ENCODE peak calls at places on chromosomes 3 and 15, in five cellular contexts. One of them, this sample, is unnamed.

GRCh38 chr3:51971350-51971749 is 2.5 kb downstream of the ABHD14B start:
- DNase-seq in H1: no peak
- DNase-seq in GM12878: no peak
- DNase-seq in HepG2: no peak
- DNase-seq in HCT116: no peak
- DNase-seq in this sample: no peak

GRCh38 chr3:34077796-34078195 is 279.4 kb downstream of the PDCD6IP start:
- DNase-seq in GM12878: peak; percentile 71
- DNase-seq in H1: no peak
- DNase-seq in HepG2: no peak
- DNase-seq in HCT116: no peak
- DNase-seq in this sample: no peak

GRCh38 chr3:71402280-71402679 is 181.2 kb downstream of the FOXP1 start:
- DNase-seq in HCT116: no peak
- DNase-seq in GM12878: no peak
- DNase-seq in HepG2: no peak
- DNase-seq in H1: no peak
- DNase-seq in this sample: no peak

GRCh38 chr15:63083046-63083445 is 38.6 kb upstream of the LACTB start:
- DNase-seq in HCT116: no peak
- DNase-seq in HepG2: no peak
- DNase-seq in GM12878: no peak
- DNase-seq in H1: no peak
- DNase-seq in this sample: no peak

GRCh38 chr3:71784914-71785593 is at the start of gene PROK2:
- DNase-seq in GM12878: no peak
- DNase-seq in HCT116: no peak
- DNase-seq in HepG2: no peak
- DNase-seq in H1: no peak
- DNase-seq in this sample: no peak

GRCh38 chr3:17233398-17233800 is 348.6 kb downstream of the PLCL2 start:
- DNase-seq in H1: no peak
- DNase-seq in HepG2: peak; percentile 66
- DNase-seq in GM12878: peak; percentile 51
- DNase-seq in HCT116: peak; percentile 52
- DNase-seq in this sample: peak; percentile 20

GRCh38 chr3:114563720-114564119 is 269.9 kb downstream of the TIGIT start:
- DNase-seq in HepG2: no peak
- DNase-seq in HCT116: no peak
- DNase-seq in H1: no peak
- DNase-seq in GM12878: no peak
- DNase-seq in this sample: no peak

GRCh38 chr3:25665646-25666136 is 984 bp upstream of the TOP2B start:
- DNase-seq in H1: no peak
- DNase-seq in HepG2: no peak
- DNase-seq in HCT116: no peak
- DNase-seq in GM12878: no peak
- DNase-seq in this sample: no peak

GRCh38 chr3:29531611-29532150 is 250.8 kb downstream of the RBMS3 start:
- DNase-seq in HepG2: no peak
- DNase-seq in HCT116: no peak
- DNase-seq in H1: no peak
- DNase-seq in GM12878: no peak
- DNase-seq in this sample: no peak

GRCh38 chr3:27590437-27591320 is 106.5 kb upstream of the SLC4A7 start:
- DNase-seq in HepG2: no peak
- DNase-seq in HCT116: no peak
- DNase-seq in H1: no peak
- DNase-seq in GM12878: no peak
- DNase-seq in this sample: no peak

GRCh38 chr3:27591811-27592210 is 107.6 kb upstream of the SLC4A7 start:
- DNase-seq in H1: no peak
- DNase-seq in HepG2: no peak
- DNase-seq in HCT116: no peak
- DNase-seq in GM12878: no peak
- DNase-seq in this sample: no peak

GRCh38 chr3:27591321-27591711 is 107.1 kb upstream of the SLC4A7 start:
- DNase-seq in GM12878: no peak
- DNase-seq in H1: no peak
- DNase-seq in HCT116: no peak
- DNase-seq in HepG2: no peak
- DNase-seq in this sample: no peak

GRCh38 chr3:27593173-27593572 is 109.0 kb upstream of the SLC4A7 start:
- DNase-seq in HepG2: no peak
- DNase-seq in H1: no peak
- DNase-seq in GM12878: no peak
- DNase-seq in HCT116: no peak
- DNase-seq in this sample: no peak

DNA sequence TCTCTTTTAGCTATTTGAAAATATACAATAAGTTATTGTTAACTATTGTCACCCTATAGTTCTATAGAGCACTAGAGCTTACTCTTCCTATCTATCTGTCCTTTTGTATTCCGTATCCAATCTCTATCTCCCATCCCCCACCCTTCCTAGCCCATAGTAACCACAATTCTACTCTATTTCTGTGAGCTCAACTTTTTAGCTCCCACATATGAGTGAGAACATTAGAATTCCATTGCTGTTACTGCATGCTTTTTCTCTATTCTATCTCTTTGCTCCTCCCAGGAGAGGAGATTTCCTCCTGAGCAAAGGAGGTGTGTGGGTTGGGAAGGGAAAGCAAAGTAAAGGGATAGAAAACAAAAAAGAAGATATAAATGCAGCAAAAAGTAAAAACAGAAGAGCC is 105.6 kb upstream of the SLC4A7 start:
- DNase-seq in GM12878: no peak
- DNase-seq in HepG2: no peak
- DNase-seq in H1: no peak
- DNase-seq in HCT116: no peak
- DNase-seq in this sample: no peak
- TF ChIP-seq ZNF274 in GM12878: no peak
- TF ChIP-seq ZNF274 in HepG2: no peak
- TF ChIP-seq ZNF274 in H1: no peak
- TF ChIP-seq ZNF274 in HCT116: no peak
- TF ChIP-seq ZNF274 in this sample: no peak

GRCh38 chr3:176160997-176161396 is 1036.3 kb downstream of the TBL1XR1 start:
- DNase-seq in H1: no peak
- DNase-seq in HepG2: no peak
- DNase-seq in GM12878: no peak
- DNase-seq in HCT116: no peak
- DNase-seq in this sample: no peak
- TF ChIP-seq ZNF274 in H1: no peak
- TF ChIP-seq ZNF274 in HepG2: no peak
- TF ChIP-seq ZNF274 in GM12878: no peak
- TF ChIP-seq ZNF274 in HCT116: no peak
- TF ChIP-seq ZNF274 in this sample: no peak

GRCh38 chr3:108250626-108251025 is 28.4 kb upstream of the IFT57 start:
- DNase-seq in HepG2: no peak
- DNase-seq in HCT116: no peak
- DNase-seq in GM12878: no peak
- DNase-seq in H1: no peak
- DNase-seq in this sample: no peak
- TF ChIP-seq ZNF274 in HepG2: no peak
- TF ChIP-seq ZNF274 in HCT116: no peak
- TF ChIP-seq ZNF274 in GM12878: no peak
- TF ChIP-seq ZNF274 in H1: no peak
- TF ChIP-seq ZNF274 in this sample: no peak

GRCh38 chr3:42024578-42025387 is 62.9 kb upstream of the ULK4 start:
- DNase-seq in GM12878: no peak
- DNase-seq in HepG2: no peak
- DNase-seq in H1: no peak
- DNase-seq in HCT116: no peak
- DNase-seq in this sample: no peak
- TF ChIP-seq ZNF274 in GM12878: no peak
- TF ChIP-seq ZNF274 in HepG2: no peak
- TF ChIP-seq ZNF274 in H1: no peak
- TF ChIP-seq ZNF274 in HCT116: no peak
- TF ChIP-seq ZNF274 in this sample: no peak